ENCODE peak calls at places on chromosomes 6 and 20, in six cellular contexts. T is ovary, R is right cardiac atrium, V is mesenchymal stem cell, A is upper lobe of right lung, Y is AG04450. E is an unnamed sample.

GRCh38 chr6:4603291-4603690 is 172.9 kb upstream of the CDYL start:
- DNase-seq in R (peak), V (peak), Y (no peak), A (peak), T (no peak), E (peak)

GRCh38 chr6:32087574-32088486 is 21.3 kb downstream of the TNXB start:
- DNase-seq in T (peak), Y (peak), V (peak), R (peak), A (peak), E (peak)

GRCh38 chr6:81589465-81590313 is 162.8 kb downstream of the TENT5A start:
- DNase-seq in T (no peak), A (no peak), V (no peak), Y (no peak), R (peak), E (no peak)

GRCh38 chr20:3679749-3680700 is 1.8 kb downstream of the ADAM33 start:
- DNase-seq in T (peak), V (peak), R (peak), A (no peak), Y (peak), E (no peak)

GRCh38 chr6:18415671-18416340 is 28.7 kb downstream of the RNF144B start:
- DNase-seq in Y (no peak), R (no peak), A (no peak), V (no peak), T (no peak), E (no peak)

GRCh38 chr20:53959849-53960585 is 110.4 kb downstream of the BCAS1 start:
- DNase-seq in T (no peak), Y (no peak), V (peak), R (no peak), A (no peak), E (peak)

GRCh38 chr6:161272600-161273355 is 1.1 kb downstream of the AGPAT4 start:
- DNase-seq in T (no peak), V (peak), A (no peak), Y (no peak), R (no peak), E (peak)

GRCh38 chr6:26155066-26155925 is 68.1 kb downstream of the HFE start:
- DNase-seq in T (peak), Y (no peak), V (peak), A (peak), R (peak), E (no peak)

GRCh38 chr6:119856136-119856535 is 506.6 kb upstream of the MAN1A1 start:
- DNase-seq in T (no peak), R (no peak), A (no peak), Y (no peak), V (peak), E (no peak)

GRCh38 chr20:36528875-36529425 is 12.4 kb upstream of the MYL9 start:
- DNase-seq in T (no peak), A (no peak), Y (no peak), V (no peak), R (peak), E (no peak)

GRCh38 chr6:29797120-29797519 is 30.5 kb upstream of the HLA-G start:
- DNase-seq in R (no peak), A (no peak), V (peak), T (no peak), Y (no peak), E (peak)

GRCh38 chr6:157840776-157841175 is 17.7 kb downstream of the SNX9 start:
- DNase-seq in Y (peak), T (no peak), V (peak), A (no peak), R (no peak), E (peak)

GRCh38 chr6:30542915-30543314 is 13.4 kb downstream of the GNL1 start:
- DNase-seq in V (peak), A (no peak), Y (no peak), T (no peak), R (no peak), E (no peak)

GRCh38 chr6:161481786-161482516 is 208.1 kb upstream of the AGPAT4 start:
- DNase-seq in R (no peak), Y (no peak), T (no peak), A (no peak), V (no peak), E (peak)

GRCh38 chr20:6466065-6466810 is 301.2 kb upstream of the BMP2 start:
- DNase-seq in V (peak), A (no peak), R (no peak), Y (no peak), T (no peak), E (peak)

GRCh38 chr6:53513519-53513966 is 31.4 kb downstream of the GCLC start:
- DNase-seq in Y (no peak), R (no peak), V (no peak), T (no peak), A (no peak), E (no peak)

GRCh38 chr20:47809561-47809960 is 24.3 kb upstream of the SULF2 start:
- DNase-seq in V (no peak), R (no peak), Y (no peak), A (no peak), T (no peak), E (peak)

GRCh38 chr6:44333942-44334341 is 8.5 kb upstream of the SPATS1 start:
- DNase-seq in V (no peak), A (no peak), T (no peak), Y (no peak), R (no peak), E (no peak)

GRCh38 chr6:79436232-79436631 is 101.0 kb downstream of the LCA5 start:
- DNase-seq in A (no peak), V (no peak), T (no peak), R (no peak), Y (no peak), E (peak)

GRCh38 chr20:38748863-38749153 is 548 bp downstream of the ACTR5 start:
- DNase-seq in V (no peak), Y (no peak), T (no peak), A (no peak), R (no peak), E (peak)

GRCh38 chr6:88380618-88381288 is 214.6 kb upstream of the CNR1 start:
- DNase-seq in V (no peak), R (no peak), A (no peak), Y (no peak), T (no peak), E (peak)

GRCh38 chr20:15616626-15617025 is 956.6 kb downstream of the KIF16B start:
- DNase-seq in A (no peak), Y (no peak), R (no peak), T (no peak), V (no peak), E (no peak)

GRCh38 chr20:31604567-31605030 is 490 bp upstream of the ID1 start:
- DNase-seq in A (no peak), Y (no peak), T (no peak), V (no peak), R (no peak), E (no peak)
- H3K4me3 ChIP-seq in A (peak), Y (peak), T (peak), V (peak), R (peak), E (peak)

GRCh38 chr6:455835-456234 is 64.3 kb downstream of the IRF4 start:
- DNase-seq in R (no peak), A (no peak), T (no peak), Y (no peak), V (no peak), E (no peak)
- H3K4me3 ChIP-seq in R (no peak), A (no peak), T (no peak), Y (no peak), V (no peak), E (no peak)

GRCh38 chr6:107987805-107988204 is 29.8 kb upstream of the SEC63 start:
- DNase-seq in V (no peak), T (no peak), R (no peak), A (no peak), Y (no peak), E (no peak)

GRCh38 chr6:107991939-107992560 is 34.0 kb upstream of the SEC63 start:
- DNase-seq in Y (no peak), T (no peak), A (no peak), R (no peak), V (no peak), E (peak)

GRCh38 chr6:107991061-107991460 is 33.1 kb upstream of the SEC63 start:
- DNase-seq in Y (no peak), T (no peak), A (no peak), V (no peak), R (no peak), E (peak)

GRCh38 chr6:107988570-107988969 is 30.6 kb upstream of the SEC63 start:
- DNase-seq in R (no peak), T (no peak), A (no peak), V (no peak), Y (no peak), E (no peak)

DNA sequence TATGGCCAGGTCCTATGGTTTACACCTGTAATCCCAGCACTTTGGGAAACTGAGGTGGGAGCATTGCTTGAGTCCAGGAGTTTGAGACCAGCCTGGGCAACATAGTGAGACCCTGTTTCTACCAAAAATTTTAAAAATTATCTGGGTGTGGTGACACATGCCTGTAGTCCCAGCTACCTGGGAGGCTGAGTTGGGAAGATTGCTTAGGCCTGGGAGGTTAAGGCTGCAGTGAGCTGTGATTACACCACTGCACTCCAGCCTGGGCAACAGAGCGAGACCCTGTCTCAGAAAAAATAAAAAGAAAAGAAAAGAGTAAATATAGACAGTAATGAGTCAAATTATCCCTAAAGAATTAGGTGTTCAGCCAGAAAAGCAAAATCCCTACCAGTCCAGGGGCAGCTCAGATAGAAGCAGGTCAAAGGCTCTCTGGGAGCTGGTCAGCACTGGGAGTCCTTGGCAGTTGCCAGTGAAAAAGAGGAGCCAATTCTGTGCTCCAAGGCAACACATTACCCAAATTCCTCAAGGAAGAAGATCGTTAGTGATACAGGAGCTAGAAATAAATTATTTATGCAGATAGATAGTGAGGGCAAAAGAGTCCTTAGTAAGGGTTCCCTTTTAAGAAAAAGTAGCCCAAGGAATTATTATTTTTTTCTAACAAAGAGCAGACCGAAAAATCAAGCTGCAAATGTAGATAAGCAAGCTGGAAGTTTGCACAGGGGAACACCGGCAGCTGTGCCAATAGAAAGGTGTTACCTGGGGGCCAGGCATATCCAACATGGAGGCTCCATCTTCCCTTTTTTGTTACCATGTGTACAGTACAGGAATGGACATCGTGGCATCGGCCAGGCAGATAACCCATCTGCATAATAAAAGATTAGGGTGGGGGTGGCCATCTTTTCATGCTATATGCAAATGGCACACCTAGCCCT is 31.4 kb upstream of the SEC63 start:
- DNase-seq in A (no peak), T (no peak), Y (no peak), R (no peak), V (no peak), E (no peak)
- H3K4me3 ChIP-seq in A (no peak), T (no peak), Y (no peak), R (no peak), V (no peak), E (no peak)

DNA sequence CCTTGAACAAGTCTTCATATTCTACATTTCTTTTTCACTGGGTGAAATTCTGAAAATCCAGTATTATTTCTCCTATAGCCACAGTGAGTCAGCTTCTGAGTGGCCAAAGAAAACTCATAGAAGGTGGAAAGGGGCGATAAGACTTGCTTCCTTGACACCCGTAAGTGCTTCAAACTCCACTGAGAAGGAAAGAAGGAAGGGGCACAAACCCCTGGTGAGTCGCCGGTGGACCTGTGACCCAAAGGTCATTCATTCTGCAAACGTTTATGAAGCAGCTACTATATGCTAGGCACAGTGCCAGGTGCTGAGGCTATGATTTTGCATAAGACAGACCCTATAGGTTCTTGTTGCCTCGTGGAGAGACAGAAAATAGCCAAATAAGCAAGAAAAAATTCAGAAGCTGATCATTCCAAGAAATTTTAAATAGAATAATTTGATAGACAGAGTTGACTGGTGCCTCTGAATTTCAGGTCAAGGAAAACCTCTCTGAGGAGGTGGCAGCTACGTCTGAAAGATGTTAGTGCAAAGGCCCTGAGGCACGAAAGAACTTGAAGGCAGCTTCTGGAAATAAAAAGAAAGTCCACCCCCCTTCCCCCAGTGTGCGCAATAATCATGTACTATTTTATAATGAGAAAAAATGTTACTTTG is 118.2 kb downstream of the CD24 start:
- DNase-seq in V (no peak), R (no peak), A (no peak), Y (no peak), T (no peak), E (no peak)
- H3K4me3 ChIP-seq in V (no peak), R (no peak), A (no peak), Y (no peak), T (no peak), E (no peak)

E was measured in epithelial cell of esophagus.